ENCODE peak calls at places on chromosomes 1 and 21, in ten cellular contexts. One of them, this sample, is unnamed.

GRCh38 chr1:145871994-145872411 is 13.1 kb upstream of the PIAS3 start:
- DNase-seq in activated naive CD8-positive, alpha-beta T cell treated with anti-CD3 and anti-CD28 coated beads, Interleukin-2, amount 50 U/mL, for 16 hours: no peak
- DNase-seq in H54: no peak
- DNase-seq in heart left ventricle: peak
- DNase-seq in substantia nigra: peak
- DNase-seq in stromal cell of bone marrow: peak
- DNase-seq in NCI-H187 treated with DMSO at 0.1 percent for 48 hours: no peak
- DNase-seq in AG09319: no peak
- DNase-seq in glomerular endothelial cell: no peak
- DNase-seq in fibroblast of lung: peak
- DNase-seq in this sample: no peak

GRCh38 chr21:28294046-28294445 is 698.6 kb downstream of the LTN1 start:
- DNase-seq in activated naive CD8-positive, alpha-beta T cell treated with anti-CD3 and anti-CD28 coated beads, Interleukin-2, amount 50 U/mL, for 16 hours: no peak
- DNase-seq in H54: no peak
- DNase-seq in heart left ventricle: no peak
- DNase-seq in substantia nigra: no peak
- DNase-seq in stromal cell of bone marrow: no peak
- DNase-seq in NCI-H187 treated with DMSO at 0.1 percent for 48 hours: no peak
- DNase-seq in AG09319: no peak
- DNase-seq in glomerular endothelial cell: peak
- DNase-seq in fibroblast of lung: peak
- DNase-seq in this sample: no peak

GRCh38 chr1:94866178-94866822 is 46.1 kb downstream of the SLC44A3 start:
- DNase-seq in activated naive CD8-positive, alpha-beta T cell treated with anti-CD3 and anti-CD28 coated beads, Interleukin-2, amount 50 U/mL, for 16 hours: no peak
- DNase-seq in H54: no peak
- DNase-seq in heart left ventricle: no peak
- DNase-seq in substantia nigra: no peak
- DNase-seq in stromal cell of bone marrow: peak
- DNase-seq in NCI-H187 treated with DMSO at 0.1 percent for 48 hours: no peak
- DNase-seq in AG09319: no peak
- DNase-seq in glomerular endothelial cell: no peak
- DNase-seq in fibroblast of lung: peak
- DNase-seq in this sample: peak

GRCh38 chr1:110495926-110496600 is 22.9 kb downstream of the KCNA10 start:
- DNase-seq in activated naive CD8-positive, alpha-beta T cell treated with anti-CD3 and anti-CD28 coated beads, Interleukin-2, amount 50 U/mL, for 16 hours: peak
- DNase-seq in H54: peak
- DNase-seq in heart left ventricle: peak
- DNase-seq in substantia nigra: peak
- DNase-seq in stromal cell of bone marrow: peak
- DNase-seq in NCI-H187 treated with DMSO at 0.1 percent for 48 hours: peak
- DNase-seq in AG09319: peak
- DNase-seq in glomerular endothelial cell: peak
- DNase-seq in fibroblast of lung: peak
- DNase-seq in this sample: peak

GRCh38 chr1:248841702-248842395 is 3.8 kb downstream of the ZNF672 start:
- DNase-seq in activated naive CD8-positive, alpha-beta T cell treated with anti-CD3 and anti-CD28 coated beads, Interleukin-2, amount 50 U/mL, for 16 hours: no peak
- DNase-seq in H54: no peak
- DNase-seq in heart left ventricle: peak
- DNase-seq in substantia nigra: no peak
- DNase-seq in stromal cell of bone marrow: peak
- DNase-seq in NCI-H187 treated with DMSO at 0.1 percent for 48 hours: no peak
- DNase-seq in AG09319: no peak
- DNase-seq in glomerular endothelial cell: no peak
- DNase-seq in fibroblast of lung: peak
- DNase-seq in this sample: no peak

GRCh38 chr1:57572016-57572415 is 148.2 kb upstream of the DAB1 start:
- DNase-seq in activated naive CD8-positive, alpha-beta T cell treated with anti-CD3 and anti-CD28 coated beads, Interleukin-2, amount 50 U/mL, for 16 hours: no peak
- DNase-seq in H54: no peak
- DNase-seq in heart left ventricle: no peak
- DNase-seq in substantia nigra: no peak
- DNase-seq in stromal cell of bone marrow: no peak
- DNase-seq in NCI-H187 treated with DMSO at 0.1 percent for 48 hours: no peak
- DNase-seq in AG09319: no peak
- DNase-seq in glomerular endothelial cell: no peak
- DNase-seq in fibroblast of lung: no peak
- DNase-seq in this sample: no peak

GRCh38 chr1:116302281-116302680 is 70.8 kb upstream of the ATP1A1 start:
- DNase-seq in activated naive CD8-positive, alpha-beta T cell treated with anti-CD3 and anti-CD28 coated beads, Interleukin-2, amount 50 U/mL, for 16 hours: no peak
- DNase-seq in H54: no peak
- DNase-seq in heart left ventricle: no peak
- DNase-seq in substantia nigra: no peak
- DNase-seq in stromal cell of bone marrow: no peak
- DNase-seq in NCI-H187 treated with DMSO at 0.1 percent for 48 hours: no peak
- DNase-seq in AG09319: no peak
- DNase-seq in glomerular endothelial cell: no peak
- DNase-seq in fibroblast of lung: no peak
- DNase-seq in this sample: no peak

GRCh38 chr1:71610489-71610888 is 529.7 kb upstream of the ZRANB2 start:
- DNase-seq in activated naive CD8-positive, alpha-beta T cell treated with anti-CD3 and anti-CD28 coated beads, Interleukin-2, amount 50 U/mL, for 16 hours: no peak
- DNase-seq in H54: no peak
- DNase-seq in heart left ventricle: no peak
- DNase-seq in substantia nigra: no peak
- DNase-seq in stromal cell of bone marrow: no peak
- DNase-seq in NCI-H187 treated with DMSO at 0.1 percent for 48 hours: no peak
- DNase-seq in AG09319: no peak
- DNase-seq in glomerular endothelial cell: no peak
- DNase-seq in fibroblast of lung: no peak
- DNase-seq in this sample: no peak

GRCh38 chr1:53512807-53513755 is 53.9 kb downstream of the DMRTB1 start:
- DNase-seq in activated naive CD8-positive, alpha-beta T cell treated with anti-CD3 and anti-CD28 coated beads, Interleukin-2, amount 50 U/mL, for 16 hours: no peak
- DNase-seq in H54: no peak
- DNase-seq in heart left ventricle: peak
- DNase-seq in substantia nigra: no peak
- DNase-seq in stromal cell of bone marrow: no peak
- DNase-seq in NCI-H187 treated with DMSO at 0.1 percent for 48 hours: no peak
- DNase-seq in AG09319: no peak
- DNase-seq in glomerular endothelial cell: no peak
- DNase-seq in fibroblast of lung: no peak
- DNase-seq in this sample: no peak

GRCh38 chr1:1582970-1583666 is 8.5 kb upstream of the SSU72 start:
- DNase-seq in activated naive CD8-positive, alpha-beta T cell treated with anti-CD3 and anti-CD28 coated beads, Interleukin-2, amount 50 U/mL, for 16 hours: no peak
- DNase-seq in H54: no peak
- DNase-seq in heart left ventricle: no peak
- DNase-seq in substantia nigra: no peak
- DNase-seq in stromal cell of bone marrow: no peak
- DNase-seq in NCI-H187 treated with DMSO at 0.1 percent for 48 hours: no peak
- DNase-seq in AG09319: no peak
- DNase-seq in glomerular endothelial cell: no peak
- DNase-seq in fibroblast of lung: no peak
- DNase-seq in this sample: no peak

GRCh38 chr1:165678509-165678908 is 19.9 kb downstream of the ALDH9A1 start:
- DNase-seq in activated naive CD8-positive, alpha-beta T cell treated with anti-CD3 and anti-CD28 coated beads, Interleukin-2, amount 50 U/mL, for 16 hours: no peak
- DNase-seq in H54: no peak
- DNase-seq in heart left ventricle: no peak
- DNase-seq in substantia nigra: no peak
- DNase-seq in stromal cell of bone marrow: no peak
- DNase-seq in NCI-H187 treated with DMSO at 0.1 percent for 48 hours: no peak
- DNase-seq in AG09319: no peak
- DNase-seq in glomerular endothelial cell: no peak
- DNase-seq in fibroblast of lung: no peak
- DNase-seq in this sample: no peak

GRCh38 chr1:51624851-51625250 is 8.0 kb downstream of the OSBPL9 start:
- DNase-seq in activated naive CD8-positive, alpha-beta T cell treated with anti-CD3 and anti-CD28 coated beads, Interleukin-2, amount 50 U/mL, for 16 hours: no peak
- DNase-seq in H54: no peak
- DNase-seq in heart left ventricle: no peak
- DNase-seq in substantia nigra: no peak
- DNase-seq in stromal cell of bone marrow: no peak
- DNase-seq in NCI-H187 treated with DMSO at 0.1 percent for 48 hours: no peak
- DNase-seq in AG09319: no peak
- DNase-seq in glomerular endothelial cell: no peak
- DNase-seq in fibroblast of lung: no peak
- DNase-seq in this sample: no peak

GRCh38 chr1:8663915-8664331 is 153.5 kb downstream of the RERE start:
- DNase-seq in activated naive CD8-positive, alpha-beta T cell treated with anti-CD3 and anti-CD28 coated beads, Interleukin-2, amount 50 U/mL, for 16 hours: no peak
- DNase-seq in H54: no peak
- DNase-seq in heart left ventricle: no peak
- DNase-seq in substantia nigra: no peak
- DNase-seq in stromal cell of bone marrow: peak
- DNase-seq in NCI-H187 treated with DMSO at 0.1 percent for 48 hours: no peak
- DNase-seq in AG09319: no peak
- DNase-seq in glomerular endothelial cell: no peak
- DNase-seq in fibroblast of lung: peak
- DNase-seq in this sample: no peak

GRCh38 chr1:153699116-153699515 is 20.6 kb downstream of the NPR1 start:
- DNase-seq in activated naive CD8-positive, alpha-beta T cell treated with anti-CD3 and anti-CD28 coated beads, Interleukin-2, amount 50 U/mL, for 16 hours: no peak
- DNase-seq in H54: no peak
- DNase-seq in heart left ventricle: no peak
- DNase-seq in substantia nigra: no peak
- DNase-seq in stromal cell of bone marrow: no peak
- DNase-seq in NCI-H187 treated with DMSO at 0.1 percent for 48 hours: no peak
- DNase-seq in AG09319: peak
- DNase-seq in glomerular endothelial cell: no peak
- DNase-seq in fibroblast of lung: peak
- DNase-seq in this sample: no peak

GRCh38 chr1:203166192-203166940 is 9.3 kb downstream of the MYBPH start:
- DNase-seq in activated naive CD8-positive, alpha-beta T cell treated with anti-CD3 and anti-CD28 coated beads, Interleukin-2, amount 50 U/mL, for 16 hours: no peak
- DNase-seq in H54: no peak
- DNase-seq in heart left ventricle: no peak
- DNase-seq in substantia nigra: no peak
- DNase-seq in stromal cell of bone marrow: no peak
- DNase-seq in NCI-H187 treated with DMSO at 0.1 percent for 48 hours: no peak
- DNase-seq in AG09319: no peak
- DNase-seq in glomerular endothelial cell: no peak
- DNase-seq in fibroblast of lung: no peak
- DNase-seq in this sample: no peak

GRCh38 chr1:70072239-70072751 is 133.1 kb downstream of the LRRC40 start:
- DNase-seq in activated naive CD8-positive, alpha-beta T cell treated with anti-CD3 and anti-CD28 coated beads, Interleukin-2, amount 50 U/mL, for 16 hours: no peak
- DNase-seq in H54: no peak
- DNase-seq in heart left ventricle: no peak
- DNase-seq in substantia nigra: no peak
- DNase-seq in stromal cell of bone marrow: peak
- DNase-seq in NCI-H187 treated with DMSO at 0.1 percent for 48 hours: no peak
- DNase-seq in AG09319: no peak
- DNase-seq in glomerular endothelial cell: no peak
- DNase-seq in fibroblast of lung: peak
- DNase-seq in this sample: peak